ENCODE peak calls at places on chromosomes 13 and 19, in four cellular contexts. P is HAP-1, K is mesendoderm, N is uterus. S is an unnamed sample.
A peak's percentile ranks its signal among the peaks of the same experiment; 100 is the strongest.

GRCh38 chr13:111095031-111095840 is 19.9 kb upstream of the ARHGEF7 start:
- DNase-seq in P (no peak), K (no peak), N (no peak), S (peak; percentile 43)

GRCh38 chr19:9936151-9937000 is at the start of gene OLFM2:
- DNase-seq in P (peak; percentile 87), K (peak; percentile 53), N (peak; percentile 48), S (peak; percentile 98)

GRCh38 chr19:51564791-51565190 is 6.3 kb upstream of the ZNF175 start:
- DNase-seq in P (no peak), K (peak; percentile 12), N (no peak), S (no peak)

GRCh38 chr19:1421958-1422305 is 14.5 kb downstream of the DAZAP1 start:
- DNase-seq in P (no peak), K (no peak), N (no peak), S (no peak)

GRCh38 chr19:57903298-57904174 is 12.9 kb downstream of the ZNF417 start:
- DNase-seq in P (no peak), K (peak; percentile 52), N (no peak), S (peak; percentile 54)

GRCh38 chr13:79642596-79642995 is 161.6 kb downstream of the NDFIP2 start:
- DNase-seq in P (no peak), K (peak; percentile 37), N (no peak), S (no peak)

GRCh38 chr13:43611631-43612416 is 174.9 kb downstream of the ENOX1 start:
- DNase-seq in P (no peak), K (no peak), N (no peak), S (no peak)

GRCh38 chr19:48872884-48873475 is 759 bp downstream of the PPP1R15A start:
- DNase-seq in P (peak; percentile 91), K (peak; percentile 97), N (peak; percentile 95), S (peak; percentile 88)

GRCh38 chr13:93226065-93226622 is 463 bp upstream of the GPC6 start:
- DNase-seq in P (no peak), K (peak; percentile 67), N (no peak), S (no peak)

GRCh38 chr13:93226623-93227279 is at the start of gene GPC6:
- DNase-seq in P (peak; percentile 85), K (peak; percentile 96), N (no peak), S (peak; percentile 61)

GRCh38 chr13:93225610-93226009 is 997 bp upstream of the GPC6 start:
- DNase-seq in P (no peak), K (no peak), N (no peak), S (no peak)

GRCh38 chr13:93227280-93227905 is 786 bp downstream of the GPC6 start:
- DNase-seq in P (peak; percentile 61), K (peak; percentile 80), N (no peak), S (peak; percentile 68)

DNA sequence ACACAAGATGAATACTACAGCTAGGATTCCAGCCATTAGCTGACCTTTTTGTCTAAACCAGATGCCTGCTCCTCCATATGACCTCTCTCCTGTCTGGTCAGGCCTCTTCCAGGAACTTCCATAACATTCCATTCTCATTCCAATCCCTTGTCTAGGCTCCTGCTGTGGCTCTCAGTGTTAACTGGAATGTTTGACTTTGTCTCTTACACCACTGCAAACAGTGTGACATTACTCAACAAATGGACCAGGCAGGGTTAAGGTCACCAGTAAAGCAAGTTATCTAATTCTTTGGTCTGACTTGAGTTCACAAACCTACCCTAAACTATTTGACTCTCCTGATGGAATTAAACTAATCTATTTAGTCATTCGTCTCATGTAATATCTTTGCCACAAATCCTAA is 2.1 kb upstream of the GPC6 start:
- DNase-seq in P (peak; percentile 14), K (peak; percentile 99), N (no peak), S (peak; percentile 56)
- H3K4me3 ChIP-seq in P (no peak overlapping the region), K (no peak overlapping the region), N (no peak overlapping the region), S (no peak overlapping the region)

GRCh38 chr19:41624515-41624914 is 2.4 kb downstream of the CEACAM4 start:
- DNase-seq in P (no peak), K (no peak), N (no peak), S (no peak)
- H3K27me3 ChIP-seq in P (peaks cover under 1% of the 10 kb centered on the region), K (no peaks in the 10 kb centered on the region), N (no peaks in the 10 kb centered on the region), S (no peaks in the 10 kb centered on the region)

DNA sequence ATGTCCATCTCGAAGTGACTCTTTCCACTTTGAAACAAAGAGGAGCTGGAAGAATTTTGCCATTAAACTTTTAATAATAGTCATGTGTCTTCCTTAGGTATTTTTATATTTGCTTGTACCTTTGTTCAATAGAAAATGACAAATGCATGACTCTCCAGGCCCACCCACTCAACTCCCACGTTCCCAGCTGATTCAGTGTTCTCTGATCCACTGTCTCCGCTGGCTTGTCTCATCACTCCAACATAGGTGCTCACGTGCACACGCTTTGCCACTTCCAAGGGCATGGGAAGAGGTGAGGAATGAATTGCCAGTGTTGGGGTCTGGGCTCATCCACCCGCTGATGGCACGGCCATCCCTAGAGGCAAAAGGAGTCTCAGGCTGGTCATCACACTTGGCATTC is 24.5 kb downstream of the RASL11A start:
- DNase-seq in P (no peak), K (no peak), N (no peak), S (no peak)
- H3K4me3 ChIP-seq in P (no peak overlapping the region), K (no peak overlapping the region), N (no peak overlapping the region), S (no peak overlapping the region)

GRCh38 chr19:55172741-55173140 is 6.3 kb upstream of the DNAAF3 start:
- DNase-seq in P (no peak), K (no peak), N (no peak), S (peak; percentile 66)

GRCh38 chr19:55174425-55175116 is 5.5 kb downstream of the SYT5 start:
- DNase-seq in P (no peak), K (no peak), N (no peak), S (no peak)

GRCh38 chr19:55173186-55173716 is 6.8 kb upstream of the DNAAF3 start:
- DNase-seq in P (no peak), K (no peak), N (no peak), S (no peak)

GRCh38 chr19:55175117-55175867 is 4.8 kb downstream of the SYT5 start:
- DNase-seq in P (no peak), K (no peak), N (no peak), S (peak; percentile 86)

DNA sequence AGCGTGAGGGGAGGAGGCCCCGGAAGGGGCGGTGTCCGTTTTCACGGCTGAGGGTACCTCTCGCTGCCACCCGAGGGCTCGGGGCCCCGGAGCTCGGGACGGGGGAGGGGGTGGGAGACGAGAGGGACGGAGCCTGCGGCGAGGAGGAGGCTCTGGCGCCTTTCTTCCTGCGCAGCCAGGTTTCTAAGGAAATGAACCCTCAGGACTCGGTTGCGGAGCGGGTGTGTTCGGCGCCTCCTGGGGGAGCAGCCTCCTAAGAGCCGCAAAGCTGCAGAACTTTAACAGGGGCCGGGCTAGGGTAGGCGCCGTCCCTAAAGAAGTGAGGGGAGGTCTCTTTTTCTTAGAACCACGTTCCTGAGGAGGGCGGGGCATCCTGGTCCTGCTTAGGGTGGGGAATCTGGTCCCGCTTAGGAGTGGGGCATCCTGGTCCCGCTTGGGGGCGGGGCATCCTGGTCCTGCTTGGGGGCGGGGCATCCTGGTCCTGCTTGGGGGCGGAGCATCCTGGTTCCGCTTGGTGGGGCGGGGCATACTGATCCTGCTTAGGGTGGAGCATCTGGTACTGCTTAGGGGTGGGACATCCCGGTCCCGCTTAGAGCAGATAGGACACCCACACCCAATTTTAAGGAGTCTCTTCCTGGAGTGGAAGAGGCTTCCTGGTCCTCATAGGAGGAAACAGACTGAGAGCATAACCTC is 6.2 kb downstream of the SYT5 start:
- DNase-seq in P (peak; percentile 93), K (peak; percentile 89), N (peak; percentile 46), S (peak; percentile 95)
- H3K27me3 ChIP-seq in P (peaks cover 11% of the 10 kb centered on the region), K (peaks cover 6% of the 10 kb centered on the region), N (peaks cover 22% of the 10 kb centered on the region), S (peaks cover 68% of the 10 kb centered on the region)

GRCh38 chr19:18905520-18906236 is 9.7 kb upstream of the CERS1 start:
- DNase-seq in P (no peak), K (no peak), N (no peak), S (no peak)
- H3K4me3 ChIP-seq in P (no peak overlapping the region), K (no peak overlapping the region), N (no peak overlapping the region), S (no peak overlapping the region)

DNA sequence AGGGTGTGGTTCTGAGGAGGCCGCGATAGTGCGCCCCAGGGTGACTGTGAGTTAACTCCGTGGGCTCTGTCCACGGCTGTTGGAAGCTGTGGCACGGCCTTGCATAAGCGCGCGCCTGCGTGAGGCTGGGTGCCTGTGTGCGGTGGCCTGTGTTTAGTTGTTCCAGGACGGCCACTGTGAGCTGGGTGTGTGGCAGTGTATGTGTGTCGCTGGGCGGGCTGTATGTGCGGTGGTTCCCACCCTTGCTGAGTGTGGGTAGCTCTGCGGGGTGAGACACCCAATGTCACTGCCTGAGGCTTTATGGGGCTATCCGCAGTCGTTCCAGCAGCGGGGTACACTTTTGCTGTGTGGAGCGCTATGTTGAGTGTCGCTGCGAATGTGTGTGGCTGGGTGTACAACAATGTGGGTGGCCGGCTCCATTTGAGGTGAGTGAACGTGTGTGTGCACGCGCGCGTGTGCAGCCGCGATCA is 438 bp upstream of the SSBP4 start:
- DNase-seq in P (no peak), K (no peak), N (peak; percentile 66), S (no peak)
- H3K27me3 ChIP-seq in P (no peaks in the 10 kb centered on the region), K (no peaks in the 10 kb centered on the region), N (no peaks in the 10 kb centered on the region), S (peaks cover 22% of the 10 kb centered on the region)

GRCh38 chr13:42011601-42012401 is 36.6 kb upstream of the DGKH start:
- DNase-seq in P (peak; percentile 41), K (peak; percentile 33), N (no peak), S (peak; percentile 36)
- H3K4me3 ChIP-seq in P (no peak overlapping the region), K (no peak overlapping the region), N (no peak overlapping the region), S (no peak overlapping the region)

DNA sequence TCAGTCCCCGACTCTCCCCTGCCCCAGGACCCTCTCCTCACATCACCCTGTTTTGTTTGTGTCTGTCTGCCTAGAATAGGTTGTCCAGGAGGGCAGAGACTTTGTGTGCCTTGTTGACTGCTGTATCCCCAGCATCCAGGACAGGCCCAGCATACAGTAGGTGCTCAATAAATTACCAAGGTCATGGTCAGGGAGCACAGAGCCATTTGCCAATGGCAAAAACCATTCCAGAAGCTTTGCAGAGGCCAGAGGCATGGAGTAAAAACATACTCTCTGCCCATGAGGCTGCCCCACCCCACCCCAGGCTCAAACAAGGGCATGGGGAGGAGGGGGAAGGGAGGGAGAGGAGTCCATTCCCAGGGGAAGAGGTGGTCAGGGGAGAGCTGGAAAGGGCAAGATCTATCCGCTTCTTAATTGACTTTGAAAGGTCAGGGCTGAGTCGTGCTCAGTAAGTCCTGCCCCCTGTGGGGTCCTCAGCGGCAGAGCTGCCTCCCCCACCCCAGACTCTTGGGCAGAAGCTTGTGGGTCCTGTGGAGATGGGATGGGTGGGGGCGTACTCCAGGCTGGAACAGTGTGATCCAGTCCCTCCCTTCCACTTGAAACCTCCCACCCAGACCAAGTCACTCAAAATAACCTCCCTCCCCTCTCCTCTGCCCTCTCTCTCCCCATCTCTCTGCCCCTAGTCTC is 4.4 kb downstream of the GPR4 start:
- DNase-seq in P (no peak), K (no peak), N (no peak), S (peak; percentile 69)
- H3K27me3 ChIP-seq in P (peaks cover 59% of the 10 kb centered on the region), K (peaks cover 38% of the 10 kb centered on the region), N (peaks cover 5% of the 10 kb centered on the region), S (peaks cover 55% of the 10 kb centered on the region)

GRCh38 chr13:29255567-29255966 is 339.9 kb downstream of the SLC7A1 start:
- DNase-seq in P (no peak), K (peak; percentile 22), N (no peak), S (no peak)
- H3K4me3 ChIP-seq in P (no peak overlapping the region), K (no peak overlapping the region), N (no peak overlapping the region), S (no peak overlapping the region)

GRCh38 chr19:35813043-35813890 is 622 bp upstream of the PRODH2 start:
- DNase-seq in P (no peak), K (no peak), N (no peak), S (no peak)

GRCh38 chr19:35812220-35813042 is at the start of gene PRODH2:
- DNase-seq in P (no peak), K (no peak), N (no peak), S (no peak)

GRCh38 chr19:35818445-35818844 is 5.8 kb upstream of the PRODH2 start:
- DNase-seq in P (no peak), K (no peak), N (no peak), S (no peak)

GRCh38 chr19:35816846-35817245 is 4.2 kb upstream of the PRODH2 start:
- DNase-seq in P (no peak), K (no peak), N (no peak), S (no peak)

GRCh38 chr19:35816262-35816661 is 3.6 kb upstream of the PRODH2 start:
- DNase-seq in P (no peak), K (no peak), N (no peak), S (peak; percentile 52)
- H3K27me3 ChIP-seq in P (no peaks in the 10 kb centered on the region), K (no peaks in the 10 kb centered on the region), N (no peaks in the 10 kb centered on the region), S (no peaks in the 10 kb centered on the region)